ENCODE peak calls at places on chromosome 21, in six cellular contexts. J, Q, L, H, X and W are unnamed samples.

GRCh38 chr21:29520146-29520545 is 221.4 kb downstream of the BACH1 start:
- DNase-seq in J (no peak), Q (no peak), L (no peak), H (no peak), X (no peak), W (no peak)

GRCh38 chr21:45256912-45257672 is 30.6 kb downstream of the POFUT2 start:
- DNase-seq in J (peak; percentile 18), Q (no peak), L (no peak), H (peak; percentile 27), X (no peak), W (no peak)

GRCh38 chr21:42654179-42654912 is 925 bp downstream of the PDE9A start:
- DNase-seq in J (peak; percentile 88), Q (no peak), L (no peak), H (peak; percentile 24), X (no peak), W (no peak)

GRCh38 chr21:45421846-45422775 is 17.1 kb downstream of the COL18A1 start:
- DNase-seq in J (no peak), Q (no peak), L (no peak), H (peak; percentile 37), X (peak; percentile 65), W (no peak)

GRCh38 chr21:44515359-44516165 is 24.4 kb downstream of the KRTAP10-1 start:
- DNase-seq in J (no peak), Q (no peak), L (no peak), H (peak; percentile 29), X (no peak), W (no peak)

GRCh38 chr21:46189959-46190490 is 5.8 kb upstream of the SPATC1L start:
- DNase-seq in J (no peak), Q (no peak), L (no peak), H (no peak), X (no peak), W (no peak)

GRCh38 chr21:44760376-44760775 is 41.2 kb downstream of the UBE2G2 start:
- DNase-seq in J (no peak), Q (no peak), L (no peak), H (no peak), X (peak; percentile 41), W (no peak)

GRCh38 chr21:45988366-45989347 is 7.1 kb downstream of the COL6A1 start:
- DNase-seq in J (no peak), Q (no peak), L (no peak), H (peak; percentile 53), X (no peak), W (no peak)

GRCh38 chr21:44352253-44352860 is 1.1 kb upstream of the TRPM2 start:
- DNase-seq in J (no peak), Q (no peak), L (no peak), H (no peak), X (no peak), W (no peak)

GRCh38 chr21:22044431-22044830 is 1046.2 kb downstream of the NCAM2 start:
- DNase-seq in J (no peak), Q (no peak), L (no peak), H (no peak), X (no peak), W (no peak)

GRCh38 chr21:45332981-45333582 is 45.4 kb upstream of the POFUT2 start:
- DNase-seq in J (no peak), Q (no peak), L (no peak), H (peak; percentile 39), X (peak; percentile 65), W (no peak)

GRCh38 chr21:38852278-38852677 is 46.5 kb downstream of the ETS2 start:
- DNase-seq in J (no peak), Q (no peak), L (no peak), H (no peak), X (no peak), W (no peak)

GRCh38 chr21:20661745-20662470 is 336.3 kb upstream of the NCAM2 start:
- DNase-seq in J (peak; percentile 84), Q (no peak), L (no peak), H (no peak), X (no peak), W (no peak)

GRCh38 chr21:31476551-31477120 is 132.6 kb upstream of the TIAM1 start:
- DNase-seq in J (no peak), Q (no peak), L (no peak), H (no peak), X (no peak), W (no peak)

GRCh38 chr21:42621166-42621827 is 32.1 kb upstream of the PDE9A start:
- DNase-seq in J (peak; percentile 31), Q (no peak), L (no peak), H (no peak), X (no peak), W (no peak)

GRCh38 chr21:17612023-17612564 is 607 bp downstream of the BTG3 start:
- DNase-seq in J (no peak), Q (no peak), L (peak; percentile 33), H (peak; percentile 59), X (peak; percentile 69), W (no peak)

GRCh38 chr21:38869946-38870345 is 64.2 kb downstream of the ETS2 start:
- DNase-seq in J (no peak), Q (no peak), L (no peak), H (no peak), X (no peak), W (no peak)

GRCh38 chr21:41167348-41168342 is at the start of gene BACE2:
- DNase-seq in J (peak; percentile 81), Q (peak; percentile 31), L (peak; percentile 72), H (peak; percentile 85), X (peak; percentile 93), W (no peak)

GRCh38 chr21:45134677-45135076 is 60.3 kb downstream of the ADARB1 start:
- DNase-seq in J (no peak), Q (no peak), L (no peak), H (no peak), X (peak; percentile 64), W (no peak)

GRCh38 chr21:45141507-45141906 is 67.1 kb downstream of the ADARB1 start:
- DNase-seq in J (no peak), Q (no peak), L (no peak), H (no peak), X (no peak), W (no peak)

GRCh38 chr21:29423521-29423920 is 124.8 kb downstream of the BACH1 start:
- DNase-seq in J (no peak), Q (no peak), L (no peak), H (no peak), X (no peak), W (no peak)

GRCh38 chr21:41188476-41189146 is 20.7 kb downstream of the BACE2 start:
- DNase-seq in J (no peak), Q (no peak), L (no peak), H (no peak), X (no peak), W (peak; percentile 24)

GRCh38 chr21:14712121-14712520 is 166.0 kb upstream of the SAMSN1 start:
- DNase-seq in J (no peak), Q (no peak), L (no peak), H (no peak), X (no peak), W (no peak)

GRCh38 chr21:44943005-44943685 is 3.3 kb downstream of the SLX9 start:
- DNase-seq in J (no peak), Q (no peak), L (no peak), H (peak; percentile 14), X (peak; percentile 46), W (no peak)

GRCh38 chr21:41834252-41834925 is 44.8 kb downstream of the PRDM15 start:
- DNase-seq in J (no peak), Q (no peak), L (no peak), H (no peak), X (no peak), W (no peak)

DNA sequence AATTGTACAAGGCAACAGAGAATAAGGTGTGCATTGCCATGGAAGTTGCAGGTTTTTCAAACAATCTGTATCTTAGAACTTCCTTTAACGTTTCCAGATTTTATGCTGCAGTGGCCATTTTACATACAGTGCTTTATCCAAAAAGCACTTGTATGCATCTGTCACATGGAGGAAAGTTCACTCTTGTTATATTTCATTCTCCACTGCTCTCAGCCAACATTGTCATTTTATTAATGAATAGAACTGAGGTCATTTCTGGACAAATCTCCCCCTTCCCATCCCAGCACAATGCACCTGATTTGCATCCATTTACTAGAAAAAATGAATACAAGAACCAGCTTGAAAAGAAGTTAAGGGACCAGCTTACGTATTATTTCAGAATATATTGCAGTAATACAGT is 342.0 kb downstream of the USP25 start:
- DNase-seq in J (no peak), Q (no peak), L (no peak), H (no peak), X (no peak), W (no peak)
- H3K4me3 ChIP-seq in J (no peak overlapping the region), Q (no peak overlapping the region), L (no peak overlapping the region), H (no peak overlapping the region), X (no peak overlapping the region), W (peak overlapping the region; percentile 59)

GRCh38 chr21:37410639-37411038 is 44.1 kb downstream of the DYRK1A start:
- DNase-seq in J (no peak), Q (no peak), L (no peak), H (no peak), X (no peak), W (no peak)

GRCh38 chr21:37402251-37402867 is 35.8 kb downstream of the DYRK1A start:
- DNase-seq in J (no peak), Q (no peak), L (no peak), H (no peak), X (no peak), W (no peak)

GRCh38 chr21:37408464-37409193 is 42.1 kb downstream of the DYRK1A start:
- DNase-seq in J (no peak), Q (no peak), L (no peak), H (no peak), X (no peak), W (no peak)

GRCh38 chr21:37407719-37408455 is 41.3 kb downstream of the DYRK1A start:
- DNase-seq in J (no peak), Q (no peak), L (no peak), H (no peak), X (no peak), W (peak; percentile 16)

GRCh38 chr21:37405629-37406028 is 39.1 kb downstream of the DYRK1A start:
- DNase-seq in J (no peak), Q (no peak), L (no peak), H (no peak), X (no peak), W (no peak)
- TF ChIP-seq CTCF in J (no peak), Q (no peak), L (no peak), H (no peak), X (no peak), W (no peak)

DNA sequence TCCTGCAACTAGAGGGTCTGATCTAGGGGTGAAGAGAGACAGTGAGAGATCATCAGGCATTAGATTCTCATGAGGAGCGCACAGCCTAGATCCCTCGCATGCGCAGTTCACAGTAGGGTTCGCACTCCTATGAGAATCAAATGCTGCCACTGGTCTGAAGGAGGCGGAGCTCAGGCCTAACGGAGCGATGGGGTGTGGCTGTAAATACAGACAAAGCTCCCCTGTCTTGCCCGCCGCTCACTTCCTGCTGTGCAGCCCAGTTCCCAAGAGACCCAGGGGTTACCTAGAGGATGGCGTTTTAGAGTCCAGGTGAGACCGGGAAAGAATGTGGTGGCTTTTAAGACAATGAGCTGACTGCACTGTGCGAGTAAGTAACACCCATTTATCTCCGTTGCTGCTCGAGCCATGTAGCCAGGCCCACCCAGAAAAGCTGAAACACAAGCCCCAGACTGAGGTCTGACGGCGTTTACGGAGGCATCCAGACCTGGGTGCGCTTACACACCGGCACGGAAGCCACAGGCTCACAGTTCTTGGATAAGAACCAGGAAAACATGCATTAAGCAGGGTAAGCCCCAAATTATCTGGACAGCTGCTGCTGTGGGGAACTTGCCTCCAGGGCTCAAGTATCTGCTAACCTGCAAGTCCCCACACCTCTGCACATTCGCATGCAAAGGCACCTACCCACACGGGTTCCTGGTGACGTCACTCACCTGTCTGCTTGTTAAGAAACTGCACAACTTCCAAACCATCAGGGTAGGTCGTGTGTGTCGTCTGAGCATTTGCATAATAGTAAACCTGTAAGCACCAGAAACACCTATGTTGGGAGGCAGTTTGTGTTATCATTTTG is 12.5 kb downstream of the TCP10L start:
- DNase-seq in J (no peak), Q (no peak), L (no peak), H (no peak), X (no peak), W (no peak)
- H3K4me3 ChIP-seq in J (no peak overlapping the region), Q (no peak overlapping the region), L (no peak overlapping the region), H (no peak overlapping the region), X (no peak overlapping the region), W (no peak overlapping the region)

GRCh38 chr21:35340273-35340672 is 291.2 kb upstream of the RUNX1 start:
- DNase-seq in J (no peak), Q (no peak), L (no peak), H (no peak), X (no peak), W (no peak)
- TF ChIP-seq CTCF in J (no peak), Q (no peak), L (no peak), H (no peak), X (no peak), W (no peak)